ENCODE peak calls at places on chromosomes 16 and 17, in ten cellular contexts. N, X, V, I, S, W, R, B, U and Y are unnamed samples.

GRCh38 chr17:27475070-27475673 is 18.9 kb downstream of the KSR1 start:
- DNase-seq in R (no peak), B (no peak), U (no peak), X (no peak), S (no peak), V (no peak), I (no peak), W (no peak), N (no peak), Y (no peak)

GRCh38 chr17:43766413-43767052 is 7.9 kb upstream of the SOST start:
- DNase-seq in I (no peak), R (no peak), N (peak), W (no peak), X (peak), V (no peak), S (peak), U (peak), B (no peak), Y (peak)

GRCh38 chr17:7177954-7178477 is 1.2 kb downstream of the ASGR1 start:
- DNase-seq in R (no peak), X (peak), S (peak), V (no peak), N (peak), I (no peak), W (no peak), U (no peak), B (no peak), Y (no peak)

GRCh38 chr16:68311316-68311620 is 449 bp downstream of the PRMT7 start:
- DNase-seq in U (no peak), N (no peak), W (no peak), X (peak), B (no peak), I (peak), S (peak), R (no peak), V (no peak), Y (no peak)

GRCh38 chr16:24685539-24686432 is 43.7 kb upstream of the TNRC6A start:
- DNase-seq in X (peak), N (no peak), U (peak), S (peak), I (peak), R (no peak), B (peak), V (peak), W (no peak), Y (no peak)

GRCh38 chr16:31400191-31400590 is 7.1 kb downstream of the ITGAD start:
- DNase-seq in X (no peak), S (no peak), N (no peak), I (no peak), W (no peak), V (no peak), R (no peak), B (no peak), U (no peak), Y (no peak)

GRCh38 chr16:57127836-57128235 is 35.5 kb downstream of the CPNE2 start:
- DNase-seq in N (no peak), R (no peak), W (no peak), I (no peak), V (no peak), B (peak), X (no peak), U (no peak), S (no peak), Y (no peak)

GRCh38 chr16:5510819-5511370 is 413.3 kb upstream of the EEF2KMT start:
- DNase-seq in W (no peak), S (no peak), N (no peak), I (no peak), U (no peak), V (no peak), X (no peak), B (no peak), R (no peak), Y (no peak)

GRCh38 chr17:46972346-46972745 is 6.7 kb downstream of the RPRML start:
- DNase-seq in R (no peak), N (no peak), I (peak), S (no peak), B (no peak), V (no peak), X (no peak), W (no peak), U (peak), Y (no peak)

GRCh38 chr17:68771867-68772515 is 170.8 kb upstream of the FAM20A start:
- DNase-seq in B (no peak), V (peak), S (peak), R (no peak), W (peak), N (no peak), U (no peak), X (peak), I (no peak), Y (no peak)

GRCh38 chr16:11783319-11784047 is 13.6 kb downstream of the ZC3H7A start:
- DNase-seq in W (peak), V (no peak), N (no peak), S (peak), U (no peak), X (peak), R (no peak), B (no peak), I (no peak), Y (peak)

GRCh38 chr17:40548491-40548981 is 16.7 kb downstream of the CCR7 start:
- DNase-seq in B (no peak), R (peak), S (no peak), X (no peak), N (peak), U (no peak), V (no peak), I (peak), W (no peak), Y (no peak)

GRCh38 chr17:58153046-58153445 is 4.9 kb downstream of the OR4D1 start:
- DNase-seq in R (no peak), X (no peak), N (no peak), W (no peak), U (no peak), S (no peak), V (no peak), I (no peak), B (no peak), Y (no peak)

GRCh38 chr17:47882247-47882646 is 13.8 kb upstream of the SP2 start:
- DNase-seq in W (no peak), N (no peak), I (no peak), B (peak), S (peak), X (no peak), R (no peak), V (no peak), U (no peak), Y (no peak)

GRCh38 chr17:70172921-70173320 is 3.6 kb downstream of the KCNJ2 start:
- DNase-seq in N (no peak), U (no peak), B (no peak), S (no peak), I (no peak), X (peak), W (no peak), R (no peak), V (no peak), Y (no peak)

GRCh38 chr16:1929105-1929504 is 10.9 kb upstream of the HS3ST6 start:
- DNase-seq in I (peak), V (no peak), B (no peak), U (no peak), N (peak), X (no peak), R (no peak), S (no peak), W (no peak), Y (no peak)

GRCh38 chr17:75812096-75813001 is 27.7 kb downstream of the UNK start:
- DNase-seq in S (peak), R (no peak), V (no peak), N (no peak), X (no peak), B (no peak), U (no peak), W (no peak), I (peak), Y (no peak)

GRCh38 chr16:25213709-25214416 is 2.9 kb upstream of the AQP8 start:
- DNase-seq in V (no peak), X (no peak), B (no peak), U (no peak), R (no peak), I (no peak), W (no peak), N (no peak), S (no peak), Y (no peak)

GRCh38 chr16:85570735-85571562 is 42.2 kb upstream of the GSE1 start:
- DNase-seq in N (no peak), V (no peak), B (no peak), R (peak), I (no peak), W (peak), S (no peak), U (peak), X (no peak), Y (no peak)

GRCh38 chr17:46974086-46974485 is 5.0 kb downstream of the RPRML start:
- DNase-seq in W (no peak), U (no peak), S (no peak), B (no peak), N (no peak), R (no peak), X (no peak), I (no peak), V (no peak), Y (no peak)

GRCh38 chr16:49608095-49608494 is 234.5 kb downstream of the C16orf78 start:
- DNase-seq in I (no peak), R (no peak), N (peak), U (no peak), X (no peak), V (no peak), W (no peak), B (no peak), S (no peak), Y (no peak)

GRCh38 chr16:53201900-53202299 is 147.1 kb downstream of the CHD9 start:
- DNase-seq in I (no peak), N (no peak), S (no peak), B (no peak), X (no peak), W (no peak), U (no peak), R (no peak), V (no peak), Y (no peak)

DNA sequence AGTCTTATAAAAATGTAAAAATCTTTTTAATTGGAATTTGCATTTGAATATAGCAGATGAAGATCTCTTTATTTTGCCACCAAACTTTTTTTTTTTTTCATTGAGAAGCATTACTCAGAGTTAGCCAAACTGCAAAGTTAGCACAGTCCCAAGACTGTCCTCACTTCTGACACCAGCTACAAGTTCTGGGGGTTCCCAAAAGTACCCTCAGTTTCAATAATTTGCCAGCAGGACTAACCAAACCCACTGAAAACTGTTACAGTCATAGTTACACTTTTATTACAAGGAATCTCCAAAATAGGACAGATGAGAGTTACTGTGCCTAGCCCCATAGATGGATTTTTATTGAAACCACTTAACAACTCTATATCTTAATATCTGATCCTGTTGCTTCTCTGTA is 144.1 kb downstream of the CHD9 start:
- DNase-seq in R (no peak), V (no peak), S (no peak), U (no peak), N (no peak), W (no peak), I (no peak), X (no peak), B (no peak), Y (no peak)
- H3K4me3 ChIP-seq in R (no peak), V (no peak), S (no peak), U (no peak), N (no peak), W (no peak), I (no peak), X (no peak), B (no peak), Y (no peak)

GRCh38 chr17:74153821-74154430 is 49.6 kb upstream of the RPL38 start:
- DNase-seq in V (no peak), N (no peak), S (no peak), X (no peak), B (no peak), U (no peak), W (no peak), I (peak), R (no peak), Y (no peak)
- TF ChIP-seq CTCF in V (no peak), N (no peak), S (no peak), X (no peak), B (no peak), U (no peak), W (no peak), I (no peak), R (no peak), Y (no peak)

DNA sequence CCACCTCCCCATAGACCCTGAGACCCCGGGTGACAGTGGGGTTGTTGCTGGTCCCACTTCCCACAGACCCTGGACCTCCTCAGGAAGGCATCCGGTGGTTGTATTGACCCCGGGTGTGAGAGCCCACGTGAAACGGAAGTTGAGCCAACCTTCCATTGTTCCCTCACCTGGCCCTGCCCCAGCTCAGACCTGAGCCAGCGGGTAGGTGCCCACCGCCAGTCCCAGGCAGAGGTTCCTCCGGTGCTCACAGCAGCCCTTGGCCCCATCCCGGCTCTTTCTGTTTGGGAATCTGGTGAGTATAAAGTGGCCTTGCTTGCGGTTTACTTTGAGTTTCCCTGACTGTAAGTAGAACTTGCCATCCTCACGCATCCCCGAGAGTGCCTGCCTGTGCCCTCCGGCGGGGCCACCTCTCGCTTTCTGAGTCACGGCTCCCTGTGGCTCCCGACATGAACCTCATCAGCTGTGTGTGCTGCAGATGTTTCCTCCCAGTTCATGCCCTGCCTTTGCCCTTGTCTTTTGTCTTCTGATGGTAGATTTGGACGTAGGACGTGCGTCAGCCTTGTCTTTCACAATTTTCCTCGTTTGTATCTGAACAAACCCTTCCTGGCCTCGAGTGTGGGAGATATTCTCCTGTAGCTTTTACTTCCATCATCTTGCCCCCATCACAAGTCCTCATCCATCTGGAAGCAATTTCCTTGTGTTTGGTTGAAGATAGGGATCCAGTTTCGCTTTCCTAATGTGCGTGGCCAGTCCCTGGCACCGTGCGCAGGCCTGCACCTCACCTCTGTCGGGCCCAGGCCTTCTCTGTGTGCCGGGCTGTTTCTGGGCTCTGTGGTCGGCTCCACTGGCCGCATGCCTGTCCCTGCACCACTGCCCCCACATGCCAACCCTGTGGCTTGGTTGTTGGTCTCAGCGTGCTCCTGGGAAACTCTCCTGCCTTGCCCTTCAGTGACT is 76.0 kb downstream of the METRNL start:
- DNase-seq in I (peak), W (no peak), B (no peak), U (no peak), S (peak), N (no peak), X (peak), R (peak), V (peak), Y (no peak)
- H3K4me3 ChIP-seq in I (no peak), W (no peak), B (no peak), U (no peak), S (no peak), N (no peak), X (no peak), R (no peak), V (no peak), Y (no peak)

GRCh38 chr17:36486204-36487194 is at the start of gene ZNHIT3:
- DNase-seq in S (peak), W (peak), R (peak), B (peak), V (peak), I (peak), N (peak), U (peak), X (peak), Y (peak)

GRCh38 chr17:36481829-36482228 is 4.7 kb upstream of the ZNHIT3 start:
- DNase-seq in S (no peak), B (no peak), V (no peak), X (no peak), W (no peak), R (no peak), N (no peak), I (no peak), U (no peak), Y (no peak)

GRCh38 chr17:36485027-36485426 is 1.5 kb upstream of the ZNHIT3 start:
- DNase-seq in I (no peak), U (no peak), S (no peak), R (no peak), V (no peak), N (no peak), B (no peak), W (no peak), X (no peak), Y (no peak)

GRCh38 chr17:36485805-36486203 is 677 bp upstream of the ZNHIT3 start:
- DNase-seq in S (no peak), R (no peak), N (no peak), U (no peak), W (no peak), V (no peak), B (no peak), X (no peak), I (no peak), Y (no peak)

DNA sequence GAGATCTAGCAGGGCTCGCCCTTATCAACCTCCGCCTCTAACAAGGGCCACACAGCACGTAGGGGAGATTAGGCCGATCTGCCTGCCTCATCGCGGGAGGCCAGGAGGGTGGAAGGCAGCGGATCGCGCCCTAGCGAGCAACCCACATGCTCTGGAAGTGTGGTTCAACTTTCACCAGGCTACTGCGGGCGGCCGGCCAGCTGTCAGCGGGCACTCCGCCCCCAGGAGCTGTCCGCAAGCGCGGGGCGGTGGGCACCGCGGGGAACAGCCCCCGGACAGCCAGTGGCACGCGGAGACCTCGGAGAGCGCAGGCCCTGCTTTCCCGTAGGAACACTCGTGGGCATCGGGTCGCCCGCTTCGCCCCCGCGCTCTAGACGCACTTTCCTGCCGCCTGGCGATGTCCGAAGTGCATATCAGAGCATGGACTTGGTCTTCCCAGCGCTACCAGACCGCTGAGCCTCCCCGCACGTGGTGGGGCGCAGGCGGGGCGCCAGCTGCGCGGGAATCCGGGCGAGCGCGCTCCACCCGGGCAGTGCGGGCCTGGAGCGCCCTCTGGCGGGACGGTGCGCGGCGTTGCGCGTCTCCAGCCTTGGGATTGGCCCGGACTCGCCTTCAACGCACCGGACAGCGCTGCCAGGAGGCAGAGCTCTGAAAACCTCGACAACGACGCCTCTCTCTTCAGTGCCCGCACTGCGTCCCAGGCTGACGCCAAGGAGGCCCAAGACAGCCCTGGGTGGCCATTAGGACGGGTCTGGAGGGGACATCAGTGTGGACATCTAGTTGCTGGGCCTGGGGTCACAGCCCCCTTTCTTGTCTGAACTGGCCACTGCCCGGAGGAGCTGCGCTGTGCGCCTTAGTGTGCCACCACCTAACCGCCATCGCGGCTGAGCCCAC is 3.6 kb upstream of the ZNHIT3 start:
- DNase-seq in V (peak), R (peak), W (peak), B (peak), S (peak), I (peak), N (peak), X (peak), U (peak), Y (no peak)
- TF ChIP-seq CTCF in V (peak), R (peak), W (peak), B (peak), S (peak), I (peak), N (peak), X (peak), U (peak), Y (peak)

GRCh38 chr16:4270595-4270994 is 2.2 kb downstream of the TFAP4 start:
- DNase-seq in U (no peak), V (no peak), S (no peak), X (no peak), B (no peak), W (no peak), N (no peak), R (no peak), I (no peak), Y (no peak)
- H3K4me3 ChIP-seq in U (no peak), V (peak), S (no peak), X (peak), B (peak), W (peak), N (peak), R (no peak), I (peak), Y (peak)

DNA sequence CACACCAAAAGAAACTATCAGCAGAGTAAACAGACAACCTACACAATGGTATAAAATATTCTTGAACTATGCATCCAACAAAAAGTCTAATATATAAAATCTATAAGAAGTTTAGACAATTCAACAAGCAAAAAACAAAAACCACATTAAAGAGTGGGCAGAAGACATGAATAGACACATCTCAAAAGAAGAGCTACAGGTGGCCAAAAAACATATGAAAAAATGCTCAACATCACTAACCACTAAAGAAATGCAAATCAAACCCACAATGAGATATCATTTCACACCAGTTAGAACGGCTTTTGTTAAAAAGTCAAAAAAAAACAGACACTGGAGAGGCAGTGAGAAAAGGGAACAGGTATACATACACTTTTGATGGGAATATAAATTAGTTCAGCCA is 348.9 kb upstream of the MAF start:
- DNase-seq in R (no peak), N (no peak), V (no peak), I (no peak), S (no peak), X (no peak), W (peak), U (no peak), B (no peak), Y (no peak)
- TF ChIP-seq CTCF in R (no peak), N (no peak), V (no peak), I (no peak), S (no peak), X (no peak), W (no peak), U (no peak), B (no peak), Y (no peak)